ENCODE peak calls at places on chromosomes 5 and 9, in eight cellular contexts. V is IMR-90, Y is right lobe of liver, F is lung, C is choroid plexus epithelial cell, L is dorsolateral prefrontal cortex, D is endothelial cell of umbilical vein, J is HepG2. O is an unnamed sample.

GRCh38 chr9:127175764-127176163 is 53.3 kb upstream of the ANGPTL2 start:
- DNase-seq in D (no peak), L (no peak), V (no peak), Y (peak; percentile 28), F (no peak), C (no peak), J (no peak), O (peak; percentile 80)

GRCh38 chr5:181152406-181152805 is 5.0 kb downstream of the OR2V2 start:
- DNase-seq in C (no peak), J (peak; percentile 44), L (no peak), F (no peak), Y (no peak), V (peak; percentile 72), D (peak; percentile 35), O (no peak)

GRCh38 chr9:35826071-35826701 is 2.3 kb downstream of the FAM221B start:
- DNase-seq in V (peak; percentile 73), F (no peak), D (peak; percentile 85), Y (no peak), C (peak; percentile 83), J (peak; percentile 65), L (no peak), O (peak; percentile 83)

GRCh38 chr5:139664273-139664693 is 16.1 kb downstream of the CXXC5 start:
- DNase-seq in F (peak; percentile 61), J (no peak), D (no peak), Y (no peak), C (no peak), V (no peak), L (no peak), O (peak; percentile 91)

GRCh38 chr5:15489571-15490235 is 10.3 kb upstream of the FBXL7 start:
- DNase-seq in Y (no peak), D (no peak), J (no peak), L (no peak), F (no peak), V (no peak), C (peak; percentile 54), O (no peak)

GRCh38 chr5:69265931-69266330 is 31.2 kb downstream of the CDK7 start:
- DNase-seq in F (no peak), J (peak; percentile 15), D (no peak), L (no peak), C (peak; percentile 18), Y (no peak), V (no peak), O (no peak)

GRCh38 chr9:35844628-35845301 is 15.7 kb downstream of the TMEM8B start:
- DNase-seq in F (peak; percentile 69), L (no peak), V (peak; percentile 94), D (peak; percentile 83), Y (no peak), C (peak; percentile 86), J (no peak), O (peak; percentile 77)

GRCh38 chr5:91307023-91307422 is 76.1 kb downstream of the ARRDC3 start:
- DNase-seq in V (peak; percentile 36), L (no peak), C (peak; percentile 36), F (no peak), J (no peak), Y (no peak), D (no peak), O (peak; percentile 90)

GRCh38 chr9:389758-390157 is 175.1 kb downstream of the DOCK8 start:
- DNase-seq in F (no peak), C (no peak), V (no peak), Y (no peak), J (no peak), D (no peak), L (no peak), O (no peak)

GRCh38 chr9:2319421-2319820 is 302.2 kb upstream of the VLDLR start:
- DNase-seq in L (no peak), C (no peak), V (peak; percentile 37), F (no peak), Y (no peak), D (no peak), J (no peak), O (no peak)

GRCh38 chr5:34043099-34043876 is at the start of gene C1QTNF3:
- DNase-seq in F (no peak), C (no peak), D (peak; percentile 14), Y (no peak), J (no peak), V (no peak), L (peak; percentile 38), O (no peak)

GRCh38 chr9:69223605-69224004 is 49.5 kb downstream of the TJP2 start:
- DNase-seq in D (peak; percentile 74), F (peak; percentile 40), Y (no peak), C (peak; percentile 83), J (peak; percentile 52), L (no peak), V (peak; percentile 70), O (no peak)

GRCh38 chr9:124000161-124000783 is 11.3 kb upstream of the LHX2 start:
- DNase-seq in D (no peak), C (no peak), V (no peak), J (no peak), F (no peak), Y (no peak), L (no peak), O (no peak)
- H3K4me3 ChIP-seq in D (no peak overlapping the region), C (no peak overlapping the region), V (no peak overlapping the region), J (no peak overlapping the region), F (no peak overlapping the region), Y (no peak overlapping the region), L (peak overlapping the region; percentile 33), O (no peak overlapping the region)

DNA sequence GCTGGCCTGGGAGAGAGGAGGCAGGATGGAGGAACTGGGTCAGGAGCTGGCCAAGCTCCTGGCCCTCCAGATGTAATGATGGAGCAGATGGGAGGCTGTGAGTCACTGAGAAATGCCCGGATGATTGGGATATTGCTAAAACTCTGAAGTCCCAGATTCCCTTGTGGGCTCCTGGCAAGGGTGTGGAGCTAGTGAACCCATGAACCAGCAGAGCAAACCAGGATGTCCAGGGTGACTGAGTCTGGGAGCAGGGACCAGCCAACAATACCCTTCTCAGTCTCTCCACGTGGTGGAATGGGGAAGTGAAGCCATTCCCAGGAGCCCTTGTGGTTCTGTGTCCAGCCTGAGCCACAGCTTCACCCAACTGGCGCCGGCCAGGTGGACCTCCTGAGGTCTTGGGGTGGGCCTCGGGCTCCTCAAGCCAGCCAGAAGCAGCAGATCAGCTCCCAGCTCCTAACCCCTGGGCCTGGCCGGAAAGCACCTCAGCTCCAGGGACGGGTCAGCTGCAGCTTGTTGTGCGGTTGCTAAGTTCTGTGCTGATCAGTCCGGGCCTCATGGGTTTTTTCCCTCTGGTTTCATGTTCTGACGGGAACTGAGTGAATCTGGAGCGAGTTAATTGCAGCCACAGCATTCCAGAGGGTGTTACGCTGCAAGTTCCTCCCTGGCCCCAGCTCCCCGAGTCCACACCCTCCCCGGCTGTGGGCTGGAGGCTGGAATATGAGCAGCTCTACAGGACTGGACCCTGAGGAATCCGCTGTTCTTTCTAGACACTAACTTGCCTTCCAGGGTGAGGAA is 37.6 kb downstream of the DUSP1 start:
- DNase-seq in J (peak; percentile 51), Y (no peak), V (peak; percentile 90), D (peak; percentile 62), F (peak; percentile 77), C (peak; percentile 99), L (no peak), O (peak; percentile 93)
- TF ChIP-seq CTCF in J (no peak), Y (no peak), V (no peak), D (no peak), F (no peak), C (no peak), L (no peak), O (no peak)

GRCh38 chr5:1446602-1447343 is 1.5 kb upstream of the SLC6A3 start:
- DNase-seq in V (no peak), J (no peak), D (no peak), L (no peak), C (no peak), F (no peak), Y (no peak), O (peak; percentile 48)

GRCh38 chr5:1444361-1445189 is 665 bp downstream of the SLC6A3 start:
- DNase-seq in C (no peak), J (no peak), L (no peak), D (no peak), Y (no peak), F (no peak), V (no peak), O (peak; percentile 70)

GRCh38 chr5:1443991-1444360 is 1.3 kb downstream of the SLC6A3 start:
- DNase-seq in C (no peak), V (no peak), J (no peak), D (no peak), L (no peak), Y (no peak), F (no peak), O (peak; percentile 63)

GRCh38 chr5:1445895-1446601 is 808 bp upstream of the SLC6A3 start:
- DNase-seq in Y (no peak), J (no peak), F (no peak), C (peak; percentile 4), V (no peak), D (no peak), L (no peak), O (no peak)

GRCh38 chr5:1445313-1445894 is at the start of gene SLC6A3:
- DNase-seq in J (no peak), V (no peak), C (peak; percentile 9), L (no peak), Y (no peak), D (no peak), F (no peak), O (peak; percentile 83)
- H3K4me3 ChIP-seq in J (no peak within 1 kb of the TSS), V (no peak within 1 kb of the TSS), C (no peak within 1 kb of the TSS), L (no peak within 1 kb of the TSS), Y (no peak within 1 kb of the TSS), D (no peak within 1 kb of the TSS), F (no peak within 1 kb of the TSS), O (no peak within 1 kb of the TSS)

GRCh38 chr5:74394924-74395880 is 245.3 kb downstream of the ENC1 start:
- DNase-seq in D (no peak), Y (no peak), J (peak; percentile 60), V (no peak), C (no peak), F (no peak), L (no peak), O (peak; percentile 78)
- TF ChIP-seq CTCF in D (no peak), Y (no peak), J (peak; percentile 75), V (no peak), C (peak; percentile 14), F (no peak), L (no peak), O (no peak)

DNA sequence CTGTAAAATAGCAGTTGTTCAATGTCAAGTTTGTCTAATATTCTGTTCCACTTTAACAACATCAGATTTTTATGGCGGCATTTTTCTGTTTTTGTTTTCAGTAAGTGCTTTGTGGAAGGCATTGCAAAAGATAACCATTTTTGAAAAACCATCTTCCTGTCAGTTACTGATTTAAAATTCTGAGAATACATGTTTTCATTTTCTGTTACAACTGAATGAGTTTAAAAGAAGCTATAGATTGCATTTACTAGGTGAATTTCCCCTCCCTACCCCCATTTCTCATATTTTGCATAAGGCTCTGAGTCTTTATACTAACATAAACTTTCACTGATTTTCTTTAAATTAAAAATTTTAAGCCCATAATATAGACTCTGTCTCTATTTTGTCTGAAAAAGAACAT is 4.6 kb upstream of the ERAP2 start:
- DNase-seq in C (no peak), D (no peak), Y (no peak), J (no peak), V (no peak), L (no peak), F (no peak), O (no peak)
- H3K4me3 ChIP-seq in C (no peak overlapping the region), D (no peak overlapping the region), Y (no peak overlapping the region), J (no peak overlapping the region), V (no peak overlapping the region), L (no peak overlapping the region), F (no peak overlapping the region), O (no peak overlapping the region)